ENCODE peak calls at places on chromosomes 16 and 17, in seven cellular contexts. H, P, N, R, A, K and M are unnamed samples.

GRCh38 chr17:82948081-82948511 is 108.3 kb upstream of the ZNF750 start:
- DNase-seq in P (no peak), A (peak), K (no peak), H (no peak), R (no peak), N (no peak), M (no peak)

GRCh38 chr17:82283208-82283749 is 9.8 kb upstream of the CSNK1D start:
- DNase-seq in N (no peak), P (no peak), A (no peak), H (no peak), K (no peak), R (peak), M (no peak)

GRCh38 chr16:50303041-50303604 is 36.8 kb downstream of the ADCY7 start:
- DNase-seq in P (no peak), N (no peak), A (peak), H (no peak), R (peak), K (peak), M (peak)

GRCh38 chr17:43467981-43468541 is 15.7 kb upstream of the DHX8 start:
- DNase-seq in H (no peak), N (no peak), K (no peak), P (no peak), A (no peak), R (peak), M (no peak)

GRCh38 chr16:1903845-1904820 is 14.1 kb downstream of the HS3ST6 start:
- DNase-seq in R (no peak), H (no peak), P (no peak), N (no peak), A (peak), K (no peak), M (no peak)

GRCh38 chr16:79316004-79316458 is 284.5 kb downstream of the MAF start:
- DNase-seq in R (no peak), N (no peak), P (peak), K (no peak), H (no peak), A (no peak), M (no peak)

GRCh38 chr16:715448-716249 is 731 bp downstream of the METRN start:
- DNase-seq in R (no peak), A (peak), K (no peak), P (peak), N (no peak), H (no peak), M (no peak)

GRCh38 chr17:30550512-30551273 is 73.5 kb downstream of the GOSR1 start:
- DNase-seq in K (no peak), R (peak), N (no peak), H (no peak), A (no peak), P (no peak), M (no peak)

GRCh38 chr16:71520550-71520949 is 5.7 kb upstream of the CHST4 start:
- DNase-seq in K (no peak), R (no peak), A (no peak), H (no peak), N (no peak), P (no peak), M (no peak)

GRCh38 chr16:24035127-24035842 is 199.5 kb downstream of the PRKCB start:
- DNase-seq in P (no peak), N (no peak), K (no peak), A (no peak), H (no peak), R (no peak), M (no peak)

GRCh38 chr16:57694556-57695377 is at the start of gene DRC7:
- DNase-seq in P (peak), N (peak), A (no peak), R (peak), K (peak), H (no peak), M (no peak)

GRCh38 chr16:72064361-72064894 is 1.4 kb downstream of the HPR start:
- DNase-seq in A (no peak), N (no peak), R (no peak), K (no peak), P (no peak), H (no peak), M (no peak)

GRCh38 chr16:87127061-87127765 is 190.0 kb downstream of the C16orf95 start:
- DNase-seq in N (no peak), R (peak), P (no peak), A (no peak), H (no peak), K (peak), M (no peak)

GRCh38 chr17:49464049-49464448 is 31.0 kb upstream of the NGFR start:
- DNase-seq in H (no peak), K (no peak), N (no peak), A (no peak), P (no peak), R (no peak), M (no peak)

GRCh38 chr17:45748911-45749310 is 35.2 kb upstream of the CRHR1 start:
- DNase-seq in N (no peak), P (no peak), R (no peak), H (no peak), A (no peak), K (no peak), M (no peak)

GRCh38 chr17:34255381-34255732 is 272 bp downstream of the CCL2 start:
- DNase-seq in R (no peak), N (no peak), P (no peak), A (no peak), H (no peak), K (no peak), M (no peak)

GRCh38 chr16:62035115-62036092 is 834 bp downstream of the CDH8 start:
- DNase-seq in P (no peak), R (no peak), A (no peak), K (no peak), H (no peak), N (no peak), M (peak)

GRCh38 chr17:19384723-19385391 is 2.1 kb downstream of the MFAP4 start:
- DNase-seq in N (peak), H (peak), P (no peak), R (peak), K (no peak), A (peak), M (no peak)

GRCh38 chr17:4950075-4950756 is 703 bp upstream of the ENO3 start:
- DNase-seq in P (no peak), N (peak), R (no peak), H (no peak), A (peak), K (peak), M (no peak)

GRCh38 chr16:89145406-89146161 is 26.0 kb upstream of the CDH15 start:
- DNase-seq in A (peak), R (no peak), K (no peak), P (no peak), H (no peak), N (no peak), M (no peak)

GRCh38 chr16:30722443-30722842 is 23.5 kb downstream of the SRCAP start:
- DNase-seq in H (no peak), K (no peak), P (no peak), R (no peak), A (no peak), N (no peak), M (no peak)
- TF ChIP-seq CTCF in H (no peak), K (no peak), P (no peak), R (no peak), A (peak), N (no peak), M (no peak)

GRCh38 chr16:68197250-68197649 is 38.7 kb downstream of the ESRP2 start:
- DNase-seq in P (no peak), N (no peak), A (no peak), H (no peak), R (peak), K (no peak), M (no peak)
- TF ChIP-seq CTCF in P (no peak), N (no peak), A (no peak), H (no peak), R (no peak), K (no peak), M (no peak)

GRCh38 chr17:69524854-69525253 is 110.4 kb downstream of the MAP2K6 start:
- DNase-seq in A (no peak), P (no peak), H (no peak), K (no peak), R (no peak), N (no peak), M (no peak)
- TF ChIP-seq CTCF in A (no peak), P (no peak), H (no peak), K (no peak), R (peak), N (no peak), M (no peak)

DNA sequence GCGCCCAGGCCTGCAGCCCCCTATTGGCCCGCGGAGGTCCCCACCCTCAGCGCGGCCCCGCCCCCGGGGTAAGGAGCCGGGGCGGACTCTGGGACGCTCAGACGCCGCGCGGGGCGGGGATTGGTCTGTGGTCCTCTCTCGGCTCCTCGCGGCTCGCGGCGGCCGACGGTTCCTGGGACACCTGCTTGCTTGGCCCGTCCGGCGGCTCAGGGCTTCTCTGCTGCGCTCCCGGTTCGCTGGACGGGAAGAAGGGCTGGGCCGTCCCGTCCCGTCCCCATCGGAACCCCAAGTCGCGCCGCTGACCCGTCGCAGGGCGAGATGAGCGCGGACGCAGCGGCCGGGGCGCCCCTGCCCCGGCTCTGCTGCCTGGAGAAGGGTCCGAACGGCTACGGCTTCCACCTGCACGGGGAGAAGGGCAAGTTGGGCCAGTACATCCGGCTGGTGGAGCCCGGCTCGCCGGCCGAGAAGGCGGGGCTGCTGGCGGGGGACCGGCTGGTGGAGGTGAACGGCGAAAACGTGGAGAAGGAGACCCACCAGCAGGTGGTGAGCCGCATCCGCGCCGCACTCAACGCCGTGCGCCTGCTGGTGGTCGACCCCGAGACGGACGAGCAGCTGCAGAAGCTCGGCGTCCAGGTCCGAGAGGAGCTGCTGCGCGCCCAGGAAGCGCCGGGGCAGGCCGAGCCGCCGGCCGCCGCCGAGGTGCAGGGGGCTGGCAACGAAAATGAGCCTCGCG is at the start of gene NHERF1:
- DNase-seq in P (peak), N (peak), K (peak), H (peak), A (peak), R (peak), M (peak)
- TF ChIP-seq CTCF in P (no peak), N (no peak), K (peak), H (no peak), A (peak), R (peak), M (peak)

DNA sequence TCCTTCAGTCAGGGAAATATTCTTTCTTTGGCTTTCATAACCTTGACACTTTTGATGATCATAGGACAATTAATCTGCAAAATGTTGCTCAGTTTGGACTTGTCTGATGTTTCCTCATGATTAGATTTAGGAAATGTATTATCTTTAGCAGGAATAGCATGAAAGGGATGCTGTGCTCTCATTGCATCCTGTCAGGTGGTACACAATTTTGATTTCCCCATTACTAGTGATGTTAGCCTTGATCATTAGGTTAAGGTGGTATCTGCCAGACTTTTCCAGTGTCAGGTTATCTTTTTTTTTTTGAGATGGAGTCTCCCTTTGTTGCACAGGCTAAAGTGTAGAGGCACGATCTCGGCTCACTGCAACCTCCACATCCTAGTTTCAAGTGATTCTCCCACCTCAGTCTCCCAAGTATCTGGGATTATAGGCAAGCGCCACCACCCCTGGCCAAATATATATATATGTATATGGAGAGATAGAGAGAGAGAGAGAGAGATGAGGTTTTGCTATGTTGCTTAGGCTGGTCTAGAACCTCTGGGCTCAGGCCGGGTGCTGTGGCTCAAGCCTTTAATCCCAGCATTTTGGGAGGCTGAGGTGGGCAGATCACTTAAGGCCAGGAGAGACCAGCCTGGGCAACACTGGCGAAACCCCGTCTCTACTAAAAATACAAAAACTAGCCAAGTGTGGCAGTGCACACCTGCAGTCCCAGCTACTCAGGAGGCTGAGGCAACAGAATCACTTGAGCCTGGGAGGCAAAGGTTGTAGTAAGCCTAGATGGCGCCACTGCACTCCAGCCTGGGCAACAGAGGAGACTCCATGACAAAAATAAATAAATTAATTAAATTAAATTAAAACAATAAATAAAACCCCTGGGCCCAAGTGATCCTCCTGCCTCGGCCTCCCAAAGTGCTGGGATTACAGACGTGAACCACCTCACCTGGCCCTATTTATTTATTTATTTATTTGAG is 15.8 kb upstream of the CAVIN1 start:
- DNase-seq in A (no peak), R (no peak), H (no peak), P (no peak), K (peak), N (peak), M (no peak)
- TF ChIP-seq CTCF in A (peak), R (peak), H (no peak), P (peak), K (peak), N (peak), M (peak)

DNA sequence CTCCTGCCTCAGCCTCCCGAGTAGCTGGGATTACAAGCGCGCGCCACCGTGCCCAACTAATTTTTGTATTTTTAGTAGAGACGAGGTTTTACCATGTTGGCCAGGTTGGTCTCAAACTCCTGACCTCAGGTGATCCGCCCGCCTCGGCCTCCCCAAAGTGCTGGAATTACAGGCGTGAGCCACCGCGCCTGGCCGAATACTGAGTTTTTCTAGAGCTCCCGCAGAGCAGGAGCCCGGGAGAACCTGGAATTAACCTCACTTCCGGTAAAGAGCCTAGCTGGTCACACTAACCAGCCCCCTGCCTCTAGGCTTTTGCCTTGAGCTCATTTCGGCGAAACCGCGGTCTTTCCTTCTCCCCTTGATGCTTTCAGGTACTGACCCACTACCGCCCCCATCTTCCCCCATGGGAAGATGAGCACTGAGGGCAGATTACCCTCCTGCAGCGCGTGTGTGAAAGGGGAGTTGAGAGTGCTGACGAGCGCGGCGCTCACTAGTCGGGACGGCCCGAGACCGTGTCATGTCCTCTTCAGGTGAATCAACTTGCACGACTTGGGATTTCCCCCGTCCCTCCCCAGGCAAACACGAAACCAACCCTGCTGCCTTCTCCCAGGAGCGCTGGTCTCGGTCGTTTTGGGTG is 743 bp upstream of the NEK8 start:
- DNase-seq in P (peak), H (peak), R (peak), N (peak), K (peak), A (peak), M (no peak)
- TF ChIP-seq CTCF in P (no peak), H (no peak), R (peak), N (no peak), K (no peak), A (peak), M (peak)

GRCh38 chr16:81214745-81215166 is 23.7 kb upstream of the BCO1 start:
- DNase-seq in H (no peak), K (no peak), A (no peak), N (no peak), R (peak), P (no peak), M (no peak)
- TF ChIP-seq CTCF in H (no peak), K (no peak), A (peak), N (no peak), R (peak), P (peak), M (peak)